ENCODE peak calls at places on chromosomes 16 and 17, in five cellular contexts. O, C, R, E and T are unnamed samples.

GRCh38 chr17:30238387-30239088 is 3.0 kb upstream of the SLC6A4 start:
- DNase-seq in E (no peak), R (no peak), C (peak), O (no peak), T (no peak)

GRCh38 chr17:63649813-63650212 is 27.6 kb downstream of the MAP3K3 start:
- DNase-seq in O (no peak), E (no peak), R (no peak), C (no peak), T (no peak)

GRCh38 chr16:66389256-66390175 is 23.0 kb downstream of the CDH5 start:
- DNase-seq in R (no peak), C (no peak), O (no peak), E (no peak), T (no peak)

GRCh38 chr16:50635505-50636392 is 45.4 kb downstream of the SNX20 start:
- DNase-seq in E (no peak), O (no peak), C (peak), R (no peak), T (peak)

GRCh38 chr17:10512856-10513255 is 5.5 kb downstream of the MYH1 start:
- DNase-seq in R (no peak), O (no peak), C (no peak), E (no peak), T (no peak)

GRCh38 chr16:75552951-75553350 is 3.1 kb downstream of the TMEM231 start:
- DNase-seq in E (no peak), O (no peak), C (no peak), R (no peak), T (no peak)

GRCh38 chr16:67430504-67431076 is 331 bp upstream of the HSD11B2 start:
- DNase-seq in R (no peak), O (no peak), C (peak), E (no peak), T (peak)

GRCh38 chr17:18240449-18240848 is 15.0 kb downstream of the LLGL1 start:
- DNase-seq in E (no peak), R (no peak), C (no peak), O (no peak), T (no peak)

GRCh38 chr17:40647549-40648325 is at the start of gene SMARCE1:
- DNase-seq in O (peak), R (peak), E (peak), C (peak), T (peak)

GRCh38 chr17:59825533-59826316 is 67.0 kb downstream of the TUBD1 start:
- DNase-seq in R (no peak), O (no peak), C (no peak), E (no peak), T (no peak)

GRCh38 chr17:7043544-7044268 is at the start of gene SLC16A11:
- DNase-seq in C (peak), E (peak), O (no peak), R (peak), T (peak)

GRCh38 chr17:32755045-32755805 is 121.7 kb downstream of the MYO1D start:
- DNase-seq in R (peak), E (peak), O (no peak), C (peak), T (no peak)

GRCh38 chr17:46984341-46984740 is 5.3 kb upstream of the RPRML start:
- DNase-seq in C (no peak), O (no peak), R (no peak), E (no peak), T (no peak)

GRCh38 chr17:44916059-44916780 is 920 bp upstream of the GFAP start:
- DNase-seq in O (no peak), E (no peak), C (no peak), R (no peak), T (no peak)

GRCh38 chr16:67063008-67063407 is 34.1 kb downstream of the CBFB start:
- DNase-seq in O (no peak), C (no peak), R (no peak), E (no peak), T (no peak)

GRCh38 chr17:16915752-16916556 is 56.0 kb downstream of the TNFRSF13B start:
- DNase-seq in E (peak), O (peak), C (peak), R (no peak), T (peak)

GRCh38 chr17:77792626-77793025 is 165.9 kb upstream of the TNRC6C start:
- DNase-seq in E (no peak), C (no peak), O (no peak), R (no peak), T (no peak)

GRCh38 chr16:56469748-56470147 is 18.4 kb downstream of the OGFOD1 start:
- DNase-seq in E (no peak), R (no peak), O (no peak), C (no peak), T (no peak)

GRCh38 chr16:69924777-69925191 is 26.4 kb upstream of the CLEC18A start:
- DNase-seq in E (no peak), C (peak), R (no peak), O (no peak), T (no peak)

GRCh38 chr17:43536236-43537088 is 9.7 kb downstream of the ETV4 start:
- DNase-seq in O (no peak), R (no peak), C (peak), E (no peak), T (peak)

GRCh38 chr17:43753488-43754129 is 5.0 kb downstream of the SOST start:
- DNase-seq in C (no peak), R (no peak), E (no peak), O (no peak), T (no peak)

GRCh38 chr17:55322451-55322985 is 57.8 kb downstream of the HLF start:
- DNase-seq in O (no peak), E (no peak), R (no peak), C (no peak), T (no peak)